ENCODE peak calls at places on chromosomes 12 and 14, in eight cellular contexts. One of them, this sample, is unnamed.

GRCh38 chr14:77151245-77151644 is 9.7 kb upstream of the ZDHHC22 start:
- DNase-seq in B cell: no peak
- DNase-seq in OCI-LY7: peak; percentile 45
- DNase-seq in fibroblast of mammary gland: peak; percentile 8
- DNase-seq in astrocyte of the cerebellum: no peak
- DNase-seq in endodermal cell: peak; percentile 86
- DNase-seq in breast epithelium: no peak
- DNase-seq in tibial nerve: no peak
- DNase-seq in this sample: peak; percentile 23

GRCh38 chr12:55830601-55831406 is 1.4 kb upstream of the DNAJC14 start:
- DNase-seq in astrocyte of the cerebellum: no peak
- DNase-seq in OCI-LY7: peak; percentile 75
- DNase-seq in tibial nerve: peak; percentile 87
- DNase-seq in fibroblast of mammary gland: peak; percentile 66
- DNase-seq in B cell: no peak
- DNase-seq in endodermal cell: peak; percentile 92
- DNase-seq in breast epithelium: no peak
- DNase-seq in this sample: peak; percentile 69

GRCh38 chr14:100769035-100769939 is 42.6 kb downstream of the DLK1 start:
- DNase-seq in breast epithelium: peak; percentile 48
- DNase-seq in fibroblast of mammary gland: no peak
- DNase-seq in astrocyte of the cerebellum: no peak
- DNase-seq in B cell: no peak
- DNase-seq in tibial nerve: no peak
- DNase-seq in OCI-LY7: no peak
- DNase-seq in endodermal cell: peak; percentile 34
- DNase-seq in this sample: no peak

GRCh38 chr12:124518051-124518932 is 49.1 kb downstream of the NCOR2 start:
- DNase-seq in B cell: no peak
- DNase-seq in astrocyte of the cerebellum: peak; percentile 99
- DNase-seq in OCI-LY7: no peak
- DNase-seq in breast epithelium: peak; percentile 99
- DNase-seq in endodermal cell: peak; percentile 78
- DNase-seq in fibroblast of mammary gland: peak; percentile 99
- DNase-seq in tibial nerve: peak; percentile 100
- DNase-seq in this sample: no peak

GRCh38 chr12:112327209-112327930 is 54.9 kb downstream of the HECTD4 start:
- DNase-seq in breast epithelium: no peak
- DNase-seq in tibial nerve: no peak
- DNase-seq in astrocyte of the cerebellum: no peak
- DNase-seq in fibroblast of mammary gland: no peak
- DNase-seq in B cell: no peak
- DNase-seq in OCI-LY7: no peak
- DNase-seq in endodermal cell: no peak
- DNase-seq in this sample: no peak

GRCh38 chr14:55673048-55673447 is 93.0 kb downstream of the KTN1 start:
- DNase-seq in OCI-LY7: no peak
- DNase-seq in B cell: no peak
- DNase-seq in breast epithelium: no peak
- DNase-seq in tibial nerve: no peak
- DNase-seq in endodermal cell: no peak
- DNase-seq in astrocyte of the cerebellum: no peak
- DNase-seq in fibroblast of mammary gland: no peak
- DNase-seq in this sample: no peak

GRCh38 chr12:3557136-3557697 is 66.2 kb downstream of the PRMT8 start:
- DNase-seq in fibroblast of mammary gland: no peak
- DNase-seq in breast epithelium: no peak
- DNase-seq in B cell: no peak
- DNase-seq in OCI-LY7: no peak
- DNase-seq in astrocyte of the cerebellum: no peak
- DNase-seq in endodermal cell: peak; percentile 62
- DNase-seq in tibial nerve: no peak
- DNase-seq in this sample: no peak

GRCh38 chr14:80055912-80056801 is 155.1 kb downstream of the DIO2 start:
- DNase-seq in endodermal cell: peak; percentile 82
- DNase-seq in fibroblast of mammary gland: peak; percentile 61
- DNase-seq in astrocyte of the cerebellum: peak; percentile 55
- DNase-seq in tibial nerve: peak; percentile 48
- DNase-seq in B cell: no peak
- DNase-seq in OCI-LY7: peak; percentile 22
- DNase-seq in breast epithelium: no peak
- DNase-seq in this sample: peak; percentile 2

GRCh38 chr14:44963775-44964380 is 1.9 kb downstream of the TOGARAM1 start:
- DNase-seq in endodermal cell: peak; percentile 62
- DNase-seq in fibroblast of mammary gland: peak; percentile 43
- DNase-seq in OCI-LY7: peak; percentile 27
- DNase-seq in tibial nerve: no peak
- DNase-seq in astrocyte of the cerebellum: no peak
- DNase-seq in B cell: no peak
- DNase-seq in breast epithelium: no peak
- DNase-seq in this sample: peak; percentile 7

GRCh38 chr12:84601483-84601882 is 311.1 kb downstream of the SLC6A15 start:
- DNase-seq in OCI-LY7: no peak
- DNase-seq in fibroblast of mammary gland: no peak
- DNase-seq in breast epithelium: no peak
- DNase-seq in B cell: no peak
- DNase-seq in tibial nerve: no peak
- DNase-seq in endodermal cell: peak; percentile 57
- DNase-seq in astrocyte of the cerebellum: no peak
- DNase-seq in this sample: no peak

GRCh38 chr12:64780531-64781373 is 21.5 kb upstream of the GNS start:
- DNase-seq in fibroblast of mammary gland: no peak
- DNase-seq in endodermal cell: peak; percentile 87
- DNase-seq in B cell: no peak
- DNase-seq in tibial nerve: no peak
- DNase-seq in breast epithelium: no peak
- DNase-seq in OCI-LY7: no peak
- DNase-seq in astrocyte of the cerebellum: no peak
- DNase-seq in this sample: peak; percentile 16

DNA sequence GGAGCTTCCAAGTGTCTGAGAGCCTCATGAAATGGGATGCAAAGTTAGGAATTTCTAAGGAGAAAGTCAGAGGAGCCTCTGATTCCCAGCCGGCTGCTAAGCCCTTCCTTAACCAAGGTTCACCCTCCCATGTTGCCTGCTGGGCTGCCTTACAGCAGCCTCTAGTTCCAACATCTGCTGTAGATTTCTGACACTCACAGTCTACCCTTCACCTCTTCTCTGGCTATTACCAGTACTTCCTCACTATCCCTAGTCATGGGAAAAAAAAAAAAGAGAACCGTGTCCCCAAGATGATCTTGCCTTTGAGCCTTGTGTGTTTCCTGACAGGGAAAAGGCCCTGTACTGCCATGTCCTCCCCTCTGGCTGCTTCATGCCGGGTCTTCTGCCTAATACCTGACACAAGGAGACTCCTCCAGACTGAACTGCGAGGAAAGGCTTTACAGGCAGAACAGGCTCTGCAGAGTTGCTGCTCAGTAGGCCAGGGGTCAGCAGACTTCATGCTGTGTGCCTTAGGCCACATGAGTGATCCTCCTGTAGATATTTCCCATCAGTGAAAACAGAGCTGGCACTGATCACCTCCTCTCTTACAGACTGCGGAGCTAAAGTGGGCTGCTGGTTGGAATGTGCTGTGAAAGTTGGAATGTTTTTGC is 46.8 kb downstream of the PRKCH start:
- DNase-seq in B cell: no peak
- DNase-seq in OCI-LY7: no peak
- DNase-seq in astrocyte of the cerebellum: no peak
- DNase-seq in endodermal cell: no peak
- DNase-seq in tibial nerve: no peak
- DNase-seq in breast epithelium: no peak
- DNase-seq in fibroblast of mammary gland: no peak
- DNase-seq in this sample: no peak
- TF ChIP-seq CTCF in B cell: no peak
- TF ChIP-seq CTCF in OCI-LY7: no peak
- TF ChIP-seq CTCF in astrocyte of the cerebellum: no peak
- TF ChIP-seq CTCF in endodermal cell: no peak
- TF ChIP-seq CTCF in tibial nerve: no peak
- TF ChIP-seq CTCF in breast epithelium: no peak
- TF ChIP-seq CTCF in fibroblast of mammary gland: no peak
- TF ChIP-seq CTCF in this sample: no peak

GRCh38 chr14:61225304-61225703 is 55.8 kb downstream of the TMEM30B start:
- DNase-seq in B cell: no peak
- DNase-seq in OCI-LY7: no peak
- DNase-seq in endodermal cell: no peak
- DNase-seq in tibial nerve: no peak
- DNase-seq in fibroblast of mammary gland: no peak
- DNase-seq in astrocyte of the cerebellum: no peak
- DNase-seq in breast epithelium: no peak
- DNase-seq in this sample: no peak
- TF ChIP-seq CTCF in B cell: no peak
- TF ChIP-seq CTCF in OCI-LY7: no peak
- TF ChIP-seq CTCF in endodermal cell: no peak
- TF ChIP-seq CTCF in tibial nerve: no peak
- TF ChIP-seq CTCF in fibroblast of mammary gland: no peak
- TF ChIP-seq CTCF in astrocyte of the cerebellum: no peak
- TF ChIP-seq CTCF in breast epithelium: no peak
- TF ChIP-seq CTCF in this sample: no peak

GRCh38 chr14:71403673-71404072 is 496.4 kb downstream of the PCNX1 start:
- DNase-seq in breast epithelium: no peak
- DNase-seq in endodermal cell: no peak
- DNase-seq in fibroblast of mammary gland: peak; percentile 40
- DNase-seq in tibial nerve: no peak
- DNase-seq in astrocyte of the cerebellum: peak; percentile 13
- DNase-seq in B cell: peak; percentile 71
- DNase-seq in OCI-LY7: peak; percentile 56
- DNase-seq in this sample: peak; percentile 58
- TF ChIP-seq CTCF in breast epithelium: no peak
- TF ChIP-seq CTCF in endodermal cell: peak; percentile 55
- TF ChIP-seq CTCF in fibroblast of mammary gland: peak; percentile 13
- TF ChIP-seq CTCF in tibial nerve: no peak
- TF ChIP-seq CTCF in astrocyte of the cerebellum: no peak
- TF ChIP-seq CTCF in B cell: peak; percentile 70
- TF ChIP-seq CTCF in OCI-LY7: no peak
- TF ChIP-seq CTCF in this sample: peak; percentile 39

GRCh38 chr12:132427999-132428871 is 61.7 kb upstream of the FBRSL1 start:
- DNase-seq in astrocyte of the cerebellum: no peak
- DNase-seq in breast epithelium: peak; percentile 64
- DNase-seq in tibial nerve: no peak
- DNase-seq in fibroblast of mammary gland: no peak
- DNase-seq in endodermal cell: peak; percentile 73
- DNase-seq in OCI-LY7: no peak
- DNase-seq in B cell: no peak
- DNase-seq in this sample: no peak
- TF ChIP-seq CTCF in astrocyte of the cerebellum: no peak
- TF ChIP-seq CTCF in breast epithelium: no peak
- TF ChIP-seq CTCF in tibial nerve: no peak
- TF ChIP-seq CTCF in fibroblast of mammary gland: no peak
- TF ChIP-seq CTCF in endodermal cell: peak; percentile 57
- TF ChIP-seq CTCF in OCI-LY7: no peak
- TF ChIP-seq CTCF in B cell: no peak
- TF ChIP-seq CTCF in this sample: no peak

GRCh38 chr14:91142214-91142668 is 28.4 kb downstream of the DGLUCY start:
- DNase-seq in endodermal cell: no peak
- DNase-seq in astrocyte of the cerebellum: no peak
- DNase-seq in B cell: peak; percentile 66
- DNase-seq in OCI-LY7: peak; percentile 63
- DNase-seq in tibial nerve: no peak
- DNase-seq in breast epithelium: no peak
- DNase-seq in fibroblast of mammary gland: no peak
- DNase-seq in this sample: peak; percentile 58

GRCh38 chr14:91135039-91135438 is 21.2 kb downstream of the DGLUCY start:
- DNase-seq in B cell: no peak
- DNase-seq in OCI-LY7: no peak
- DNase-seq in fibroblast of mammary gland: no peak
- DNase-seq in astrocyte of the cerebellum: no peak
- DNase-seq in breast epithelium: no peak
- DNase-seq in endodermal cell: no peak
- DNase-seq in tibial nerve: no peak
- DNase-seq in this sample: no peak

GRCh38 chr14:91139776-91140175 is 25.9 kb downstream of the DGLUCY start:
- DNase-seq in B cell: no peak
- DNase-seq in tibial nerve: no peak
- DNase-seq in breast epithelium: no peak
- DNase-seq in OCI-LY7: no peak
- DNase-seq in astrocyte of the cerebellum: no peak
- DNase-seq in fibroblast of mammary gland: no peak
- DNase-seq in endodermal cell: no peak
- DNase-seq in this sample: no peak

GRCh38 chr14:91140672-91141071 is 26.8 kb downstream of the DGLUCY start:
- DNase-seq in B cell: no peak
- DNase-seq in endodermal cell: peak; percentile 83
- DNase-seq in OCI-LY7: peak; percentile 16
- DNase-seq in breast epithelium: no peak
- DNase-seq in astrocyte of the cerebellum: no peak
- DNase-seq in fibroblast of mammary gland: peak; percentile 34
- DNase-seq in tibial nerve: peak; percentile 28
- DNase-seq in this sample: no peak

GRCh38 chr14:91138511-91139359 is 24.9 kb downstream of the DGLUCY start:
- DNase-seq in breast epithelium: no peak
- DNase-seq in endodermal cell: peak; percentile 78
- DNase-seq in fibroblast of mammary gland: peak; percentile 50
- DNase-seq in OCI-LY7: peak; percentile 72
- DNase-seq in tibial nerve: no peak
- DNase-seq in astrocyte of the cerebellum: no peak
- DNase-seq in B cell: no peak
- DNase-seq in this sample: peak; percentile 75
- TF ChIP-seq CTCF in breast epithelium: no peak
- TF ChIP-seq CTCF in endodermal cell: peak; percentile 80
- TF ChIP-seq CTCF in fibroblast of mammary gland: peak; percentile 55
- TF ChIP-seq CTCF in OCI-LY7: peak; percentile 76
- TF ChIP-seq CTCF in tibial nerve: no peak
- TF ChIP-seq CTCF in astrocyte of the cerebellum: peak; percentile 47
- TF ChIP-seq CTCF in B cell: peak; percentile 36
- TF ChIP-seq CTCF in this sample: peak; percentile 83

DNA sequence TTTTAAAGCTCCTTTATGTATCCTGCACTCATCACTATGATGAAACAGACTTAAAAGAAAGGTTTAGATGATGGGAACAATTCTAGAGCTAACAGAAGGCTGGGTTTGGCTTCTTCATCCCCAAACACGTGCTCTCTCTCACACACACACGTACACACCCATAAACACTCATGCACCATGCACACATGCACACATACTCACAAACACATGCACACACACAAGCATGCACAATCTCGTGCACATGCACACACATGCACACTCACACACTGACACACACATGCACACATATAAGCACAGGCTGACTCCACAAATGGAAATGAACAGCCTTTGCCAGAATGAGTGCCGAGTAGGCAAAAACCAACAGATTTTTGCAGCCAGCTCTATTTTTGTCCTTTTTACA is 1571.6 kb downstream of the AACS start:
- DNase-seq in breast epithelium: no peak
- DNase-seq in tibial nerve: no peak
- DNase-seq in endodermal cell: no peak
- DNase-seq in astrocyte of the cerebellum: no peak
- DNase-seq in OCI-LY7: no peak
- DNase-seq in B cell: no peak
- DNase-seq in fibroblast of mammary gland: no peak
- DNase-seq in this sample: no peak
- TF ChIP-seq CTCF in breast epithelium: no peak
- TF ChIP-seq CTCF in tibial nerve: no peak
- TF ChIP-seq CTCF in endodermal cell: no peak
- TF ChIP-seq CTCF in astrocyte of the cerebellum: no peak
- TF ChIP-seq CTCF in OCI-LY7: no peak
- TF ChIP-seq CTCF in B cell: no peak
- TF ChIP-seq CTCF in fibroblast of mammary gland: no peak
- TF ChIP-seq CTCF in this sample: no peak

This sample was measured in activated CD8-positive, alpha-beta T cell treated with anti-CD3 and anti-CD28 coated beads for 36 hours.